ENCODE peak calls at places on chromosomes 6 and 20, in ten cellular contexts. H is fibroblast of the aortic adventitia, A is mesenchymal stem cell, T is Peyer's patch, G is aorta, R is prostate gland, I is astrocyte of the spinal cord, U is lower leg skin, Z is tibial nerve, W is OCI-LY7. N is an unnamed sample.

GRCh38 chr6:72316675-72317380 is 305.0 kb upstream of the KCNQ5 start:
- DNase-seq in Z (no peak), A (no peak), R (no peak), I (no peak), T (no peak), U (no peak), G (peak), W (no peak), H (no peak), N (no peak)

GRCh38 chr6:2351807-2352431 is 106.5 kb upstream of the GMDS start:
- DNase-seq in T (no peak), Z (no peak), H (peak), A (no peak), U (no peak), I (peak), G (no peak), W (no peak), R (no peak), N (no peak)

GRCh38 chr6:37038297-37039198 is 33.1 kb downstream of the FGD2 start:
- DNase-seq in T (no peak), I (peak), W (no peak), R (no peak), H (peak), A (no peak), G (peak), Z (peak), U (no peak), N (no peak)

GRCh38 chr6:169253745-169254238 is at the start of gene THBS2:
- DNase-seq in U (peak), Z (peak), T (peak), I (peak), G (peak), A (peak), R (no peak), W (no peak), H (peak), N (peak)

GRCh38 chr6:142833054-142833453 is 111.9 kb downstream of the HIVEP2 start:
- DNase-seq in W (no peak), H (peak), A (peak), I (peak), U (no peak), R (no peak), G (no peak), T (no peak), Z (no peak), N (peak)

GRCh38 chr6:34275128-34275804 is 26.5 kb upstream of the SMIM29 start:
- DNase-seq in R (no peak), U (no peak), G (no peak), I (no peak), T (no peak), A (no peak), H (no peak), Z (no peak), W (peak), N (no peak)

GRCh38 chr6:21132856-21133610 is 460.5 kb upstream of the SOX4 start:
- DNase-seq in R (no peak), H (no peak), W (no peak), I (no peak), Z (no peak), T (no peak), G (no peak), U (no peak), A (peak), N (no peak)

GRCh38 chr20:50172347-50173013 is 18.1 kb upstream of the CEBPB start:
- DNase-seq in A (peak), I (peak), W (no peak), T (peak), U (peak), G (peak), Z (peak), H (peak), R (peak), N (peak)

GRCh38 chr6:132132420-132132819 is 181.2 kb upstream of the CCN2 start:
- DNase-seq in U (no peak), H (peak), A (peak), G (no peak), T (no peak), I (peak), W (no peak), Z (no peak), R (no peak), N (no peak)

GRCh38 chr20:44141873-44142272 is 45.1 kb downstream of the JPH2 start:
- DNase-seq in I (no peak), T (no peak), A (no peak), G (no peak), Z (no peak), U (no peak), H (no peak), R (no peak), W (no peak), N (no peak)

GRCh38 chr6:11213305-11214106 is 19.0 kb downstream of the NEDD9 start:
- DNase-seq in A (no peak), R (no peak), H (peak), W (no peak), G (no peak), T (no peak), Z (no peak), U (no peak), I (no peak), N (no peak)

GRCh38 chr6:163926642-163927041 is 512.1 kb downstream of the QKI start:
- DNase-seq in I (peak), T (no peak), G (peak), Z (no peak), R (no peak), H (no peak), U (no peak), A (no peak), W (no peak), N (peak)

GRCh38 chr6:302760-303159 is 10.5 kb downstream of the DUSP22 start:
- DNase-seq in H (no peak), U (no peak), T (no peak), I (no peak), W (no peak), Z (no peak), R (no peak), A (no peak), G (no peak), N (no peak)

GRCh38 chr20:23625236-23625964 is 12.4 kb downstream of the CST3 start:
- DNase-seq in T (no peak), U (no peak), Z (no peak), G (no peak), R (no peak), W (no peak), I (no peak), A (no peak), H (no peak), N (no peak)
- H3K4me3 ChIP-seq in T (no peak), U (no peak), Z (no peak), G (no peak), R (no peak), W (no peak), I (no peak), A (no peak), H (no peak), N (no peak)

DNA sequence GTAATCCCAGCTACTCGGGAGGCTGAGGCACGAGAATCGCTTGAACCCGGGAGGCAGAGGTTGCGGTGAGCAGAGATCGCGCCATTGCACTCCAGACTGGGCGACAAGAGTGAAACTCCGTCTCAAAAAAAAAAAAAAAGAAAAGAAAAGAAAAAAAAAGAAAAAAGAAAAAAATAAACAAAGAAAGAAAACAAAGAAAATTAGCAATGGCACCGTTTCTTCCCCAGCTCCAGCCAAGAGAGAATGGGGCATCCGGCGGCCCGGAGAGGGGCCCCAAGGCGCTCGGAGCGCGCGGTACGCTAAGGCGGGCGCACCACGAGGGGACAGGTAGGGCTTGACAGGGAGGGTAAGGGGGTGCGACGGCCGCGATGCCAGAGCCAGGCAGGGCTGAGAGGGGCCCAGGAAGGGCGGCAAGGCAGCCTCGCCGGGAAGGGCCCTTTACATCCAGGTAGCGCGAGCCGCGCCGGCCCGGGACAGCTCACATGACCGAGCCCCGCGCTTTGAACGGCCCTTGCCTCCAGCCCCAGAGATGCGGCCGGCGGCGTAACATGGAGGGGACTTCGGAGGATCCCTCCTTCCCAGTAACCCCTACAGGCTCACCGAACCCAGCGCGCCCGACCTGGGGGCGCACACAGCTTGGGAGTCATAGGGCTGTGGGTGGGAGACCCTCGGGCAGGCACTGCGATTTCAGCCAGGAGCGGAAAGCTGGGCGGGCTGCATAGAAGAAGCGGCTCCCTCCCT is 1.4 kb downstream of the BMP7 start:
- DNase-seq in W (peak), R (no peak), Z (no peak), G (no peak), T (no peak), U (no peak), H (no peak), I (no peak), A (no peak), N (no peak)
- H3K4me3 ChIP-seq in W (peak), R (peak), Z (peak), G (no peak), T (peak), U (peak), H (no peak), I (no peak), A (no peak), N (peak)

GRCh38 chr20:18138639-18139583 is 1.2 kb downstream of the KAT14 start:
- DNase-seq in W (peak), Z (no peak), H (no peak), T (no peak), G (no peak), A (peak), U (no peak), I (no peak), R (no peak), N (no peak)

GRCh38 chr20:18137412-18138265 is at the start of the genes KAT14 and PET117:
- DNase-seq in A (peak), T (peak), R (peak), G (peak), U (peak), Z (peak), I (peak), H (peak), W (peak), N (peak)

GRCh38 chr20:18144541-18145099 is 7.0 kb downstream of the KAT14 start:
- DNase-seq in U (no peak), Z (no peak), A (no peak), R (no peak), H (no peak), G (no peak), I (no peak), W (no peak), T (no peak), N (no peak)

GRCh38 chr20:18138266-18138582 is 561 bp downstream of the KAT14 start:
- DNase-seq in Z (no peak), I (no peak), A (no peak), H (no peak), R (no peak), W (no peak), G (no peak), T (no peak), U (no peak), N (no peak)

DNA sequence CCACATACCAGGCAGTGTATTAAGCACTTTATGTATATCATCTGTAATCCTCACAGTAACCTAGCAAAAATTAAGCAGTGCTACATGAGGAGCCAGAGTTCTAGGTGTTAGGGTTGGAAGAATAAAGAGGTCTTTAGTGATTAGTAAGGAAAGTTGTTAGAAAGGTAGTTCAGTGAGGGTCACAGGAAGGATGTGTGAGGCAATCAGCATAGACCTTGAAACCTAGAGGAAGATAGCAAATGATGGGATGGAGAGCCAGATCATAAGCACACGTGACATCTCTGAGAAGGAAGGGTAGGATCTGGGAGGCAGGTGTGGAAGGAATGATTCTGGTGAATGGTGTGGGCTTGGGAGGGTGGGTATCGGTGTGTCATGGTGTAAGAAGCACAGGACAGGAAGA is 2.2 kb downstream of the KAT14 start:
- DNase-seq in U (no peak), W (no peak), Z (no peak), R (no peak), T (no peak), A (no peak), I (no peak), G (no peak), H (no peak), N (no peak)
- H3K4me3 ChIP-seq in U (no peak), W (peak), Z (no peak), R (no peak), T (no peak), A (peak), I (no peak), G (no peak), H (no peak), N (no peak)

DNA sequence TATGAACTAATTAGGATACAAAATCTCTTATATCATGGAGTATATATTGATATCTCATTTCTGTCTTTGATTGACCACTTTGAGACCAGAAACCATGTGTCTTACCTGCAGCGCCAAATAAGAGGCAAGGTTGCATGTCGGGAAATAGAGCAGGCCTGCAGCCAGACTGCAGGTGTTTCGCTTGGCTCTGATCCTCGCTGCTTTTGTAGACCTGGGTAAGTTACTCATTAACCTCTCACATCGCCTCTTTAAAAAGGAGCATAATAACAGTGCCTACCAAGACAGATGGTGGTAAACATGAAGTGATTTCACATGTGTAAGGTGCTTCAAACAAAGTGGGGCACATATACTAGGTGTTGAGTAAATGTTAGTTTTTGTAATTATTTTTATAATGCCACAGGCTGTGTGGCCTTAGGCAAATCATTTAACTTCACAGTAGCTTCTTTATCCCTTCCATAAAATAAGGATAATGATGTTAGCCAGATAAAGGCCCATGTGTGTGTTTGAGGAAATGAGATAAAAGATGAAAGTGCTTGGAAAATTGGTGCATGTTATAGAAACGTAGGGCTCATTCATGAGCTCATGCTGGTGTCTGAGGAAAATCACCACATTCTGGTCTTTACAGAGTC is 248.8 kb upstream of the MAP3K7 start:
- DNase-seq in I (no peak), T (no peak), G (no peak), U (no peak), W (no peak), H (no peak), Z (no peak), A (no peak), R (no peak), N (no peak)
- H3K4me3 ChIP-seq in I (no peak), T (no peak), G (no peak), U (no peak), W (no peak), H (no peak), Z (no peak), A (no peak), R (no peak), N (no peak)

GRCh38 chr20:54059691-54060364 is 10.6 kb downstream of the BCAS1 start:
- DNase-seq in A (no peak), U (no peak), H (no peak), R (no peak), T (no peak), W (no peak), G (no peak), I (no peak), Z (no peak), N (no peak)

GRCh38 chr20:54056762-54057639 is 13.4 kb downstream of the BCAS1 start:
- DNase-seq in R (no peak), W (no peak), H (no peak), G (no peak), A (no peak), T (no peak), U (no peak), Z (no peak), I (no peak), N (no peak)

GRCh38 chr20:54061106-54061881 is 9.1 kb downstream of the BCAS1 start:
- DNase-seq in Z (no peak), T (no peak), W (no peak), G (no peak), A (peak), R (no peak), H (peak), U (no peak), I (no peak), N (peak)

GRCh38 chr20:54054516-54054915 is 15.9 kb downstream of the BCAS1 start:
- DNase-seq in A (no peak), U (no peak), R (no peak), G (no peak), W (no peak), T (no peak), H (no peak), I (no peak), Z (no peak), N (no peak)

GRCh38 chr20:54058420-54059139 is 11.8 kb downstream of the BCAS1 start:
- DNase-seq in T (no peak), G (no peak), W (peak), R (no peak), Z (no peak), I (no peak), H (no peak), U (no peak), A (no peak), N (no peak)
- H3K4me3 ChIP-seq in T (no peak), G (no peak), W (no peak), R (no peak), Z (no peak), I (no peak), H (no peak), U (no peak), A (no peak), N (no peak)

GRCh38 chr6:106183430-106183829 is 97.3 kb downstream of the PRDM1 start:
- DNase-seq in H (no peak), Z (no peak), W (no peak), T (no peak), R (no peak), I (no peak), G (no peak), U (no peak), A (no peak), N (no peak)
- H3K4me3 ChIP-seq in H (no peak), Z (no peak), W (no peak), T (no peak), R (no peak), I (no peak), G (no peak), U (no peak), A (no peak), N (no peak)

GRCh38 chr20:59006864-59007757 is at the start of gene CTSZ:
- DNase-seq in R (no peak), Z (no peak), W (peak), T (peak), H (peak), U (peak), G (peak), A (peak), I (no peak), N (peak)

GRCh38 chr20:59005523-59006166 is 1.4 kb downstream of the CTSZ start:
- DNase-seq in W (peak), T (no peak), R (no peak), Z (no peak), H (no peak), G (no peak), U (peak), I (no peak), A (no peak), N (no peak)

GRCh38 chr20:59008715-59009336 is 1.8 kb upstream of the CTSZ start:
- DNase-seq in U (peak), H (no peak), Z (no peak), T (no peak), W (peak), G (no peak), I (no peak), A (no peak), R (no peak), N (no peak)

GRCh38 chr20:59006167-59006863 is 739 bp downstream of the CTSZ start:
- DNase-seq in H (no peak), R (no peak), W (peak), Z (no peak), I (no peak), T (no peak), G (peak), U (peak), A (no peak), N (peak)

GRCh38 chr20:59007758-59008511 is 881 bp upstream of the CTSZ start:
- DNase-seq in H (no peak), A (no peak), G (peak), I (no peak), R (no peak), Z (peak), U (peak), T (no peak), W (peak), N (no peak)
- H3K4me3 ChIP-seq in H (no peak), A (peak), G (no peak), I (no peak), R (no peak), Z (peak), U (no peak), T (peak), W (peak), N (peak)

GRCh38 chr6:125558451-125558850 is 191.0 kb upstream of the HEY2 start:
- DNase-seq in A (no peak), Z (no peak), G (no peak), T (no peak), I (no peak), U (no peak), H (no peak), R (no peak), W (no peak), N (no peak)
- H3K4me3 ChIP-seq in A (no peak), Z (no peak), G (no peak), T (no peak), I (no peak), U (no peak), H (no peak), R (no peak), W (no peak), N (no peak)

GRCh38 chr6:138692058-138692977 is 81.3 kb upstream of the CCDC28A start:
- DNase-seq in T (peak), R (peak), W (peak), Z (peak), H (peak), U (peak), G (peak), A (peak), I (peak), N (peak)

GRCh38 chr6:138689849-138690248 is 83.7 kb upstream of the CCDC28A start:
- DNase-seq in R (no peak), A (no peak), I (peak), U (no peak), G (no peak), W (no peak), H (no peak), T (no peak), Z (no peak), N (peak)

GRCh38 chr6:138692978-138693909 is 80.3 kb upstream of the CCDC28A start:
- DNase-seq in A (peak), T (peak), I (peak), H (peak), U (peak), G (peak), Z (peak), R (peak), W (peak), N (peak)

GRCh38 chr6:138691595-138692057 is 81.9 kb upstream of the CCDC28A start:
- DNase-seq in G (no peak), R (peak), I (peak), Z (no peak), T (no peak), H (peak), A (peak), W (no peak), U (no peak), N (peak)

DNA sequence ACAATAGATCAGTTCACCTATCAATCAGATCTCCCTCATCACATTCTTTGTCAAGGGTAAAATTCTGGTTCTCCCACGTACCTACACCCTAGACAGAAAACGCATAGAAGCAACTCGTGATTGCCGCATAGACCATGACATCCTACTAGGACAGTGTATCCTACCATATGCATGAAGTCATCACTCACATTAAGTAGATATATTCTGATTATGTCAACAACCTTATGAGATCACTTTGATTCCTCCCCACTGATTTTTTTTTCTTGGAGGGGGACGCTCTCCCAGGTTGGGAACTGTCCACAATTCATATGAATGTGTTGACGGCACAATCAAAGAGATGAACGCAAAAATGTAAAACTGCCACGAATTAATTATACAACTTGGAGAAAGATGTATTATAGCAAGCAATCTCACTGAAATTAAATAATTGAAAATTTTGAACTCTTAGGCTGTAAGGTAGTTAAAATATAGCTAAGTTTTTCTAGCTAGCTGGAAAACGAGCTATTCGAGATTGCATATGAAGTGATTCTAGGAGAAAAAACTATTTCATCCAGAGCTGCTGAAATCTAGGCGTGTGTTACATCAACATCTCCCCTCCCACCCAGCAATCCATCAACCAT is 82.5 kb upstream of the CCDC28A start:
- DNase-seq in R (no peak), A (peak), W (no peak), I (no peak), Z (no peak), U (no peak), G (no peak), T (no peak), H (no peak), N (no peak)
- H3K4me3 ChIP-seq in R (no peak), A (peak), W (no peak), I (peak), Z (peak), U (no peak), G (no peak), T (no peak), H (peak), N (peak)